ENCODE peak calls at places on chromosomes 7 and 10, in five cellular contexts. D, S, L, M and B are unnamed samples.

GRCh38 chr7:150964593-150965111 is 13.5 kb downstream of the KCNH2 start:
- DNase-seq in D (no peak), S (no peak), L (no peak), M (no peak), B (no peak)

GRCh38 chr10:114825513-114826253 is 4.1 kb downstream of the FHIP2A start:
- DNase-seq in D (peak), S (no peak), L (no peak), M (no peak), B (peak)

GRCh38 chr7:137771679-137772078 is 75.1 kb downstream of the DGKI start:
- DNase-seq in D (no peak), S (no peak), L (no peak), M (no peak), B (no peak)

GRCh38 chr7:36128448-36129047 is 24.5 kb upstream of the EEPD1 start:
- DNase-seq in D (no peak), S (no peak), L (peak), M (peak), B (no peak)

GRCh38 chr10:48456808-48457761 is 147.8 kb downstream of the ARHGAP22 start:
- DNase-seq in D (no peak), S (no peak), L (peak), M (no peak), B (peak)

GRCh38 chr10:101489355-101489754 is 98.7 kb downstream of the POLL start:
- DNase-seq in D (no peak), S (no peak), L (no peak), M (no peak), B (no peak)

GRCh38 chr7:106064836-106065559 is 47.1 kb downstream of the SYPL1 start:
- DNase-seq in D (no peak), S (no peak), L (peak), M (peak), B (no peak)

GRCh38 chr10:46525177-46525823 is 31.2 kb downstream of the GPRIN2 start:
- DNase-seq in D (peak), S (no peak), L (no peak), M (peak), B (no peak)

GRCh38 chr7:20241491-20242261 is 24.5 kb upstream of the MACC1 start:
- DNase-seq in D (peak), S (no peak), L (no peak), M (no peak), B (no peak)

GRCh38 chr10:119859422-119860258 is 13.0 kb downstream of the MCMBP start:
- DNase-seq in D (peak), S (no peak), L (no peak), M (no peak), B (peak)

GRCh38 chr7:127897704-127898454 is 133.4 kb downstream of the LRRC4 start:
- DNase-seq in D (no peak), S (no peak), L (no peak), M (no peak), B (no peak)

GRCh38 chr7:23712368-23713284 is 2.6 kb downstream of the STK31 start:
- DNase-seq in D (peak), S (no peak), L (no peak), M (no peak), B (peak)